ENCODE peak calls at places on chromosomes 7 and 10, in four cellular contexts. L, F, K and J are unnamed samples.

GRCh38 chr7:1473864-1474512 is 14.7 kb upstream of the MICALL2 start:
- DNase-seq in K (peak; percentile 86), L (peak; percentile 72), F (peak; percentile 97), J (peak; percentile 17)

GRCh38 chr10:33661580-33662269 is 327.3 kb upstream of the NRP1 start:
- DNase-seq in L (no peak), K (no peak), F (peak; percentile 14), J (no peak)

GRCh38 chr7:30148951-30149459 is 14.2 kb downstream of the MTURN start:
- DNase-seq in F (no peak), K (no peak), L (no peak), J (no peak)

GRCh38 chr10:11871470-11871869 is 48.3 kb downstream of the PROSER2 start:
- DNase-seq in F (no peak), L (no peak), K (peak; percentile 33), J (no peak)

GRCh38 chr7:41241641-41242040 is 461.2 kb downstream of the INHBA start:
- DNase-seq in F (no peak), K (no peak), L (no peak), J (no peak)

GRCh38 chr7:55065511-55066229 is 46.9 kb downstream of the EGFR start:
- DNase-seq in L (peak; percentile 83), F (no peak), K (no peak), J (peak; percentile 38)

GRCh38 chr10:121466424-121466823 is 131.8 kb downstream of the FGFR2 start:
- DNase-seq in L (no peak), F (no peak), K (no peak), J (no peak)

GRCh38 chr10:91410638-91411367 is 659 bp downstream of the HECTD2 start:
- DNase-seq in L (no peak), K (peak; percentile 27), F (peak; percentile 22), J (no peak)

GRCh38 chr10:91103384-91104184 is 116.9 kb upstream of the PCGF5 start:
- DNase-seq in K (peak; percentile 88), L (no peak), F (peak; percentile 34), J (peak; percentile 17)

GRCh38 chr7:132516042-132516840 is 60.0 kb downstream of the PLXNA4 start:
- DNase-seq in L (no peak), K (no peak), F (no peak), J (no peak)

GRCh38 chr7:115561341-115562110 is 469.0 kb downstream of the TFEC start:
- DNase-seq in F (no peak), K (no peak), L (no peak), J (no peak)

GRCh38 chr7:4849390-4849789 is 12.4 kb downstream of the PAPOLB start:
- DNase-seq in K (peak; percentile 64), L (peak; percentile 12), F (peak; percentile 81), J (no peak)

GRCh38 chr10:78778446-78779338 is 290.1 kb upstream of the ZMIZ1 start:
- DNase-seq in K (no peak), L (no peak), F (no peak), J (no peak)

GRCh38 chr7:70681847-70682350 is 450.0 kb upstream of the GALNT17 start:
- DNase-seq in K (no peak), L (no peak), F (no peak), J (peak; percentile 39)

DNA sequence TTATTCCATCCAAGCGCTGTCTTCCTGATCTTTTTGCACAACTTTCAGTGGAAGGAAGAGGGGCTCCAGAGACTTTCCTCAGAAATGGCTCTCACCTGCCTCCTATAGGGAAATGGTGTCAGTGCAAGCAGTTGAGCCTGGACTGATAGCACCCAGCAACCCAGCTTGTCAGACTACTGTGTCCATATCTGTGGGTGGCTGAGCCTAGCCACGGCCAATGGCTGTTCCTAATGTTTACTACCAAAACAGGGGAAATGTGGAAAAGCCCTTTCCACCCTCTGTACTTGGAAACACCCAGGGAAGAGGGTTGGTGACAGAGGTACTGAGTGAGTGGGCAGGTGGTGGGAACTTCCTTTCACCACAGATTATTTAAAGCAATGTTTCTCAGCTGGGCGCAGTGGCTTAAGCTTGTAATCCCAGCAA is 4.3 kb upstream of the YKT6 start:
- DNase-seq in L (peak; percentile 47), K (peak; percentile 71), F (peak; percentile 81), J (no peak)
- TF ChIP-seq ZBTB33 in L (no peak), K (no peak), F (no peak), J (no peak)

GRCh38 chr10:34666008-34666700 is 148.9 kb downstream of the PARD3 start:
- DNase-seq in K (peak; percentile 54), F (peak; percentile 30), L (peak; percentile 77), J (peak; percentile 53)
- TF ChIP-seq ZBTB33 in K (no peak), F (no peak), L (no peak), J (no peak)

GRCh38 chr10:24381235-24382010 is 172.5 kb downstream of the KIAA1217 start:
- DNase-seq in F (no peak), L (no peak), K (no peak), J (no peak)
- TF ChIP-seq ZBTB33 in F (no peak), L (no peak), K (no peak), J (no peak)

GRCh38 chr10:4351723-4352565 is 474.1 kb upstream of the AKR1E2 start:
- DNase-seq in K (no peak), L (no peak), F (no peak), J (no peak)
- TF ChIP-seq ZBTB33 in K (no peak), L (no peak), F (no peak), J (no peak)

DNA sequence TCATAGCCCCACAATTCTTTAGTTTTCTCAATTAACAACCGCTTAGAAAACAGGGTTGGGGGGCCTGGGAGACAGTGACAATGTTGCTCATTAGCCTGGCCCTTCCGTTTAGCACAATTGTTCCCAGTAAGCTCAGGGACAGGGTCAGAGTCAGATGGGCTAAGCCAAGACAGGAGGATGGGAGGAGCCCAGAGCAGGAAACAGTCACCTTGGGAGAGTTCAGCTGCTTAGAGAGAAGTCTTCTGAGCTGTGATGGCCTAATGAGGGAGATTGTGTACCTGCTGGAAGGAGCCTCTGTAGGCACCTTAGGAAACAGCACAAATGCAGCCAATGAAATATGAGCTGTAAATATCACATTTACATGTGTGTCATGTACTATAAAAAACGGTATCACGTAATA is 35.9 kb downstream of the SVOPL start:
- DNase-seq in F (no peak), K (no peak), L (no peak), J (no peak)
- TF ChIP-seq ZBTB33 in F (no peak), K (no peak), L (no peak), J (no peak)

DNA sequence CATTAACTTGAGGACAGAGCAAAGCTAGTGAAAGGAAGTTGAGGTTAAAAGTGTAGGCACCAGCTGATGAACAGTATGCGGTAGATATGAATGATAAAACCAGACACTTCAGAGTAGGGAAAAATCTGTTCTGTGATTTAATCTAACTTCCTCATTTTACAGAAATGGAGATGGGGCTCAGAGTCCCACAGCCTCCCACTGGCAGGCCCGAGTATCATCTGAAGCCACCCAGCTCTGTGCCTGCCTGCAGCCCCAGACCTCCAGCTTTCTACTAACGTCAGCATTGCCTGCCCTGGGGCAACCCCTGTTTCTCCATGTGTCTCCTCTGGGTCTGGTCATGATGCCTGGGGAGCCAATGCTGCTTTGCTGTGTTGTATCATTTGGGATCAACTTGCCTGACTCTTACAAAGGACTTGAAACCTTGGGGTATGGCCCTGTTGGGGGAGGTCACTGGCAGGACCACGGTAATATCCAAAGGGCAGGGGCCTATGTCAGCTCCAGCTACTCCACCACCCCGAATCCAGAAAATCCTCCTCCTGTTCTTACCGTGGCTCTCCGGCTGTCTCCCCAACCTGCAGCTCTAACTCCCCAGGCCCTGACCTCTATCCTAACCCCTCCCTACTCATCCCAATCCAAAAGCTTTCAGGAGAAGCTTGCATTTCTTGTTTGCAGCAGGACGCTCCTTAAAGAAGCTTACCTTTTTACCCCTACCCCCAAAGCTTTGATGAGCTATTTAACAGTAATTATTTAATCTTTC is 56.2 kb upstream of the NPY start:
- DNase-seq in F (peak; percentile 75), K (no peak), L (no peak), J (peak; percentile 40)
- TF ChIP-seq ZBTB33 in F (no peak), K (no peak), L (no peak), J (no peak)

GRCh38 chr7:142703655-142704310 is 45.5 kb upstream of the PRSS1 start:
- DNase-seq in K (no peak), L (no peak), F (no peak), J (no peak)
- TF ChIP-seq ZBTB33 in K (no peak), L (no peak), F (no peak), J (no peak)

DNA sequence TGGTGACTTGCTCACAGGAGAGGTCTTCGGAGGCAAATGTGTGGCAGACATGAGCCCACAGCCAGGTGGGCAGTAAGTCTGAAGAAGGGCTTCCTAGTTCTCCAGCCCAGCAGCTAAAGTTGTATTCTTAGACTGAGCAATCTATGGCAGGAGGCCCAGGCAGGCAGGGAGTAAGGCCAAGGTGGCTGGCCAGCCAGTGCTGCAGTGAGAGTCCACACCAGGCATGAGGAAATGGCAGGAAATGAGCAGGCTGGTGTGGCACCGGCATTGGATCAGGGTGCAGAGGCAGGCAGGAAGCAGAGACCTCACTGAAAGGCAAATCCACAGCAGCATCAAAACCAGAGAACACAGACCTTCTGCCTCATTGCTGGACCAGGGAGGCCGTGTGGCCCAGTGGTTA is 84.6 kb upstream of the PDE1C start:
- DNase-seq in F (no peak), L (no peak), K (no peak), J (no peak)
- TF ChIP-seq ZBTB33 in F (no peak), L (no peak), K (no peak), J (no peak)